ENCODE peak calls at places on chromosome 20, in six cellular contexts. B is stomach, Q is A549, A is suprapubic skin, X is transverse colon, U is ovary. K is an unnamed sample. For H3K4me1, the result is how much of the 10 kb centered on the place peaks cover.

GRCh38 chr20:41330343-41330720 is 10.3 kb upstream of the LPIN3 start:
- DNase-seq in B (no peak), Q (no peak), A (no peak), X (no peak), U (no peak), K (no peak)

GRCh38 chr20:1427457-1428054 is 34.7 kb upstream of the FKBP1A start:
- DNase-seq in B (no peak), Q (no peak), A (no peak), X (no peak), U (no peak), K (no peak)

GRCh38 chr20:51306521-51307358 is 235.8 kb downstream of the NFATC2 start:
- DNase-seq in B (peak), Q (peak), A (peak), X (peak), U (peak), K (peak)

GRCh38 chr20:15200139-15200538 is 862.7 kb upstream of the FLRT3 start:
- DNase-seq in B (no peak), Q (no peak), A (no peak), X (no peak), U (no peak), K (no peak)

GRCh38 chr20:48319943-48320584 is 507.7 kb downstream of the PREX1 start:
- DNase-seq in B (no peak), Q (no peak), A (no peak), X (no peak), U (no peak), K (no peak)

GRCh38 chr20:9999660-10000059 is 35.1 kb upstream of the ANKEF1 start:
- DNase-seq in B (no peak), Q (peak), A (no peak), X (no peak), U (no peak), K (peak)

GRCh38 chr20:37315293-37316110 is 26.0 kb downstream of the MANBAL start:
- DNase-seq in B (peak), Q (no peak), A (no peak), X (peak), U (peak), K (peak)

GRCh38 chr20:3811421-3812258 is 8.7 kb upstream of the AP5S1 start:
- DNase-seq in B (peak), Q (peak), A (peak), X (peak), U (peak), K (peak)

GRCh38 chr20:43508106-43508505 is 609 bp downstream of the L3MBTL1 start:
- DNase-seq in B (no peak), Q (no peak), A (no peak), X (peak), U (no peak), K (no peak)

GRCh38 chr20:64229537-64230061 is 25.9 kb upstream of the PCMTD2 start:
- DNase-seq in B (no peak), Q (no peak), A (no peak), X (no peak), U (no peak), K (no peak)

DNA sequence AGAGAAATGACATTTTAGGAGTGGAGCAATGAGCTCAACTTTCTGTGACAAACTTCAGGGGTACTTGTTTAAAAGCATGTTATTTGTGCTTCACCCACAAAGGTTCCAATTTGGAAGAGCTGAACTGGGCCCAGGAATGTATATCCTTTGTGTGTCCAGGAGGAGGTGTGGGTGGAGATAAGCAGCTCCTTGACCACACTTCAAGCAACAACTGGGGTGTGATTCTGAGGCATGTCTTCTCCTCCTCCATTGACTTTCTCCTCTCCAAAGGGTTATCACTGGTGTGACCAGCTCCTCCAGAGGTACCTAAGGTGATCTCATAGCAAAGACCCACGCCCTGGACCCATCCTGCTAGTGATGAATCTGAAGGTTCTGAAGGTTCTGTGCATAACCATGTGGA is 60.7 kb upstream of the CD93 start:
- DNase-seq in B (no peak), Q (no peak), A (peak), X (no peak), U (no peak), K (no peak)
- H3K4me1 ChIP-seq in B (under half), Q (under half), A (half or more), X (under half), U (under half), K (under half)

DNA sequence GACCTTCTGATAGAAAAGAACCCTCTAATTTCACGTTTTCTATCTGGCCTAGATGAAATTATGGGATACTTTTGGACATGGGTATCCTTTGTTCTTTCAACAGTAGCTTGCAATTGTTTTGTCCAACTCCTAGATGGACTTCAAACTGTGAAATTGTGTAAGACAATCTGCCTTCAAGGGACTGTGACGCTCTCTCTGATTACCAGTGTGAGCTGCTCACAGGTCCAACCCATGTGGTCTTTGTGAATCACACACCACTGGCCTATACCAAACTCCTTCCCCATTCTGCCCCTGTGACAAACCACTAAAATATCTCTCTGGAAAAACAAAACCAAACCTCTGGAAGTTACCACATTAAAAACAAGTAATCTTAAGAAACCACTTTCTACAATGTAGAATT is 59.5 kb downstream of the NINL start:
- DNase-seq in B (no peak), Q (peak), A (no peak), X (no peak), U (no peak), K (no peak)
- H3K27ac ChIP-seq in B (no peak), Q (peak), A (no peak), X (no peak), U (no peak), K (no peak)

GRCh38 chr20:31712564-31713311 is 9.9 kb downstream of the BCL2L1 start:
- DNase-seq in B (peak), Q (peak), A (peak), X (peak), U (peak), K (peak)
- TF ChIP-seq EP300 in B (peak), Q (peak), A (peak), X (peak), U (peak), K (peak)

GRCh38 chr20:33539129-33539528 is 49.2 kb downstream of the CBFA2T2 start:
- DNase-seq in B (no peak), Q (peak), A (no peak), X (no peak), U (no peak), K (no peak)

GRCh38 chr20:33540427-33540826 is 50.5 kb downstream of the CBFA2T2 start:
- DNase-seq in B (no peak), Q (no peak), A (no peak), X (no peak), U (no peak), K (no peak)

GRCh38 chr20:33541074-33541473 is 51.2 kb downstream of the CBFA2T2 start:
- DNase-seq in B (no peak), Q (no peak), A (no peak), X (no peak), U (no peak), K (no peak)

GRCh38 chr20:33541797-33542196 is 51.9 kb downstream of the CBFA2T2 start:
- DNase-seq in B (no peak), Q (no peak), A (no peak), X (no peak), U (no peak), K (no peak)

GRCh38 chr20:33537608-33538007 is 47.7 kb downstream of the CBFA2T2 start:
- DNase-seq in B (no peak), Q (no peak), A (no peak), X (no peak), U (no peak), K (no peak)
- H3K4me1 ChIP-seq in B (under half), Q (under half), A (under half), X (under half), U (under half), K (under half)

DNA sequence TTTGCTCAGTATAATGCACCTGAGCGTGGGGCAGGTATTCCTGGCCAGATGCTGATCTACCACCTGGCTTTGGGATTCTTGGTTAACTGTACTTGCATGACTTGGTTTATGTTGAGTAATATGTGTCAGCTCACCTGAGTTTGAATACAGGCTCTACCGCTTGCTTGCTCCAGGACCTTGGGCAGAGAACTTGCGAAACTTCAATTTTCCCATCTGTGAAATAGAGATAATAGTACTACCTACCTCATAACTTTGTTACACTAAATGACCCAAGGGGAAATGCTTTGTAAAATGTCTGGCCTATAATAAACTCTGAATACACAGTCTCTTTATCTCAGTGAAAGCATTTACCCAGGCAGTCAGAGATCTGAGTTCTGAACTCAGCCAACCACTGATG is 51.8 kb downstream of the SCAND1 start:
- DNase-seq in B (no peak), Q (no peak), A (no peak), X (no peak), U (no peak), K (no peak)
- H3K27ac ChIP-seq in B (no peak), Q (peak), A (no peak), X (no peak), U (no peak), K (no peak)

GRCh38 chr20:277496-277781 is 13.1 kb downstream of the C20orf96 start:
- DNase-seq in B (no peak), Q (no peak), A (no peak), X (no peak), U (no peak), K (no peak)

GRCh38 chr20:276620-277495 is 13.7 kb downstream of the C20orf96 start:
- DNase-seq in B (no peak), Q (no peak), A (peak), X (no peak), U (no peak), K (no peak)

GRCh38 chr20:278607-279571 is 11.7 kb downstream of the C20orf96 start:
- DNase-seq in B (no peak), Q (no peak), A (peak), X (no peak), U (peak), K (no peak)

GRCh38 chr20:275791-276190 is 14.8 kb downstream of the C20orf96 start:
- DNase-seq in B (no peak), Q (no peak), A (no peak), X (no peak), U (no peak), K (no peak)

GRCh38 chr20:278181-278580 is 12.4 kb downstream of the C20orf96 start:
- DNase-seq in B (no peak), Q (no peak), A (peak), X (no peak), U (no peak), K (no peak)
- TF ChIP-seq EP300 in B (no peak), Q (no peak), A (no peak), X (no peak), U (no peak), K (no peak)

GRCh38 chr20:46399401-46399800 is 7.0 kb downstream of the ELMO2 start:
- DNase-seq in B (no peak), Q (no peak), A (no peak), X (no peak), U (no peak), K (no peak)

GRCh38 chr20:46400253-46400652 is 6.2 kb downstream of the ELMO2 start:
- DNase-seq in B (no peak), Q (no peak), A (no peak), X (no peak), U (no peak), K (peak)

GRCh38 chr20:46401478-46401860 is 4.9 kb downstream of the ELMO2 start:
- DNase-seq in B (no peak), Q (no peak), A (no peak), X (no peak), U (no peak), K (no peak)

GRCh38 chr20:46400828-46401477 is 5.5 kb downstream of the ELMO2 start:
- DNase-seq in B (no peak), Q (no peak), A (no peak), X (no peak), U (no peak), K (no peak)

GRCh38 chr20:46398963-46399362 is 7.5 kb downstream of the ELMO2 start:
- DNase-seq in B (no peak), Q (no peak), A (no peak), X (no peak), U (no peak), K (no peak)
- H3K4me1 ChIP-seq in B (half or more), Q (under half), A (half or more), X (under half), U (under half), K (half or more)